ENCODE peak calls at places on chromosomes 6 and 20, in six cellular contexts. Q, N, C, T, S and W are unnamed samples.

GRCh38 chr6:130420911-130421310 is 55.1 kb downstream of the TMEM200A start:
- DNase-seq in Q (no peak), N (no peak), C (no peak), T (no peak), S (no peak), W (no peak)

GRCh38 chr6:128443553-128443952 is 76.8 kb downstream of the PTPRK start:
- DNase-seq in Q (no peak), N (peak), C (no peak), T (no peak), S (no peak), W (no peak)

GRCh38 chr20:14193885-14194284 is 143.5 kb downstream of the FLRT3 start:
- DNase-seq in Q (no peak), N (no peak), C (no peak), T (no peak), S (no peak), W (no peak)

GRCh38 chr6:5981274-5982026 is 25.3 kb downstream of the NRN1 start:
- DNase-seq in Q (no peak), N (peak), C (peak), T (no peak), S (no peak), W (no peak)

GRCh38 chr6:48032156-48032555 is 78.8 kb downstream of the PTCHD4 start:
- DNase-seq in Q (no peak), N (peak), C (peak), T (no peak), S (no peak), W (no peak)

GRCh38 chr6:131629656-131630055 is 1.6 kb upstream of the MED23 start:
- DNase-seq in Q (no peak), N (no peak), C (peak), T (no peak), S (no peak), W (no peak)

GRCh38 chr20:43669332-43669731 is 2.4 kb downstream of the MYBL2 start:
- DNase-seq in Q (no peak), N (peak), C (peak), T (no peak), S (no peak), W (no peak)

GRCh38 chr6:113594726-113595125 is 262.4 kb upstream of the MARCKS start:
- DNase-seq in Q (no peak), N (no peak), C (no peak), T (no peak), S (no peak), W (no peak)

GRCh38 chr6:123380257-123380656 is 256.5 kb downstream of the TRDN start:
- DNase-seq in Q (no peak), N (peak), C (no peak), T (no peak), S (no peak), W (no peak)

GRCh38 chr6:133309579-133309978 is 68.4 kb downstream of the EYA4 start:
- DNase-seq in Q (no peak), N (peak), C (no peak), T (no peak), S (no peak), W (no peak)

GRCh38 chr6:38166411-38167240 is 347.1 kb downstream of the ZFAND3 start:
- DNase-seq in Q (no peak), N (no peak), C (no peak), T (no peak), S (no peak), W (peak)